ENCODE peak calls at places on chromosome 4, in seven cellular contexts. A is WTC11; X is CD8-positive, alpha-beta T cell; B is GM20000; G is putamen; F is GM12891; Z is NCI-H446. R is an unnamed sample.

GRCh38 chr4:8438743-8439142 is 1.8 kb downstream of the ACOX3 start:
- DNase-seq in A (no peak), X (no peak), B (no peak), G (no peak), F (no peak), Z (no peak), R (no peak)

GRCh38 chr4:186622788-186623464 is 67.6 kb upstream of the MTNR1A start:
- DNase-seq in A (no peak), X (no peak), B (no peak), G (no peak), F (no peak), Z (no peak), R (no peak)

GRCh38 chr4:159012381-159012780 is 90.5 kb upstream of the RAPGEF2 start:
- DNase-seq in A (no peak), X (no peak), B (no peak), G (no peak), F (no peak), Z (no peak), R (no peak)

GRCh38 chr4:120158860-120159259 is 92.2 kb upstream of the MAD2L1 start:
- DNase-seq in A (no peak), X (no peak), B (no peak), G (no peak), F (no peak), Z (no peak), R (no peak)

GRCh38 chr4:98873059-98873458 is 55.9 kb downstream of the EIF4E start:
- DNase-seq in A (no peak), X (no peak), B (no peak), G (no peak), F (no peak), Z (no peak), R (no peak)

GRCh38 chr4:40629401-40630334 is at the start of gene RBM47:
- DNase-seq in A (peak), X (peak), B (peak), G (peak), F (peak), Z (no peak), R (no peak)

GRCh38 chr4:152328595-152328994 is 207.3 kb downstream of the FBXW7 start:
- DNase-seq in A (no peak), X (no peak), B (no peak), G (no peak), F (no peak), Z (no peak), R (no peak)

GRCh38 chr4:139253046-139253445 is 27.0 kb downstream of the MGARP start:
- DNase-seq in A (no peak), X (no peak), B (no peak), G (no peak), F (no peak), Z (no peak), R (no peak)

GRCh38 chr4:1766336-1767057 is 26.6 kb upstream of the FGFR3 start:
- DNase-seq in A (peak), X (no peak), B (no peak), G (no peak), F (no peak), Z (no peak), R (no peak)

GRCh38 chr4:140257461-140258305 is 103.7 kb upstream of the MAML3 start:
- DNase-seq in A (no peak), X (no peak), B (no peak), G (no peak), F (no peak), Z (no peak), R (no peak)

GRCh38 chr4:54097152-54097551 is 2.8 kb upstream of the GSX2 start:
- DNase-seq in A (no peak), X (no peak), B (no peak), G (no peak), F (no peak), Z (no peak), R (no peak)

GRCh38 chr4:139817657-139818452 is 152.2 kb downstream of the MGST2 start:
- DNase-seq in A (no peak), X (no peak), B (no peak), G (no peak), F (no peak), Z (no peak), R (no peak)

GRCh38 chr4:78939667-78940008 is 400 bp upstream of the PAQR3 start:
- DNase-seq in A (no peak), X (no peak), B (no peak), G (no peak), F (no peak), Z (no peak), R (no peak)

GRCh38 chr4:76963136-76963477 is 13.6 kb downstream of the SEPTIN11 start:
- DNase-seq in A (no peak), X (no peak), B (no peak), G (no peak), F (no peak), Z (no peak), R (no peak)

GRCh38 chr4:119289313-119289712 is 32.6 kb downstream of the FABP2 start:
- DNase-seq in A (no peak), X (no peak), B (no peak), G (no peak), F (no peak), Z (no peak), R (no peak)

GRCh38 chr4:82522472-82522871 is 39.3 kb downstream of the TMEM150C start:
- DNase-seq in A (no peak), X (no peak), B (no peak), G (no peak), F (no peak), Z (no peak), R (no peak)

GRCh38 chr4:6983500-6984142 is 59.6 kb upstream of the TADA2B start:
- DNase-seq in A (no peak), X (no peak), B (no peak), G (no peak), F (no peak), Z (no peak), R (no peak)

GRCh38 chr4:169293343-169294176 is 22.8 kb upstream of the SH3RF1 start:
- DNase-seq in A (no peak), X (no peak), B (peak), G (no peak), F (no peak), Z (no peak), R (no peak)

GRCh38 chr4:184649026-184649970 is at the start of the genes CASP3 and PRIMPOL:
- DNase-seq in A (peak), X (peak), B (peak), G (peak), F (peak), Z (peak), R (peak)

GRCh38 chr4:155569960-155570515 is 96.6 kb upstream of the GUCY1A1 start:
- DNase-seq in A (no peak), X (no peak), B (no peak), G (no peak), F (no peak), Z (peak), R (no peak)

GRCh38 chr4:176561368-176561767 is 231.4 kb downstream of the VEGFC start:
- DNase-seq in A (no peak), X (no peak), B (no peak), G (no peak), F (no peak), Z (no peak), R (no peak)

GRCh38 chr4:168605411-168605810 is 108.6 kb downstream of the PALLD start:
- DNase-seq in A (no peak), X (no peak), B (no peak), G (no peak), F (no peak), Z (no peak), R (no peak)

GRCh38 chr4:145954924-145955339 is 16.3 kb upstream of the ZNF827 start:
- DNase-seq in A (no peak), X (no peak), B (no peak), G (no peak), F (no peak), Z (peak), R (no peak)

GRCh38 chr4:152109585-152110509 is 349.0 kb upstream of the GATB start:
- DNase-seq in A (no peak), X (no peak), B (no peak), G (no peak), F (no peak), Z (no peak), R (no peak)

GRCh38 chr4:74117024-74117534 is 18.1 kb upstream of the CXCL2 start:
- DNase-seq in A (no peak), X (no peak), B (no peak), G (peak), F (no peak), Z (no peak), R (no peak)

GRCh38 chr4:958836-959337 is 14.5 kb downstream of the DGKQ start:
- DNase-seq in A (no peak), X (no peak), B (no peak), G (no peak), F (no peak), Z (no peak), R (no peak)

GRCh38 chr4:95507147-95507546 is 41.6 kb downstream of the UNC5C start:
- DNase-seq in A (no peak), X (no peak), B (no peak), G (no peak), F (no peak), Z (no peak), R (no peak)

GRCh38 chr4:87051121-87051713 is 116.4 kb downstream of the AFF1 start:
- DNase-seq in A (no peak), X (no peak), B (no peak), G (no peak), F (no peak), Z (no peak), R (no peak)

GRCh38 chr4:2141762-2142520 is 82.8 kb downstream of the NAT8L start:
- DNase-seq in A (no peak), X (no peak), B (peak), G (peak), F (no peak), Z (no peak), R (no peak)

GRCh38 chr4:3285558-3286334 is 7.1 kb upstream of the RGS12 start:
- DNase-seq in A (peak), X (no peak), B (no peak), G (no peak), F (peak), Z (no peak), R (no peak)

GRCh38 chr4:14264437-14264836 is 636.9 kb upstream of the BOD1L1 start:
- DNase-seq in A (peak), X (no peak), B (no peak), G (no peak), F (no peak), Z (no peak), R (no peak)